ENCODE peak calls at places on chromosome 15, in six cellular contexts. S, Y, K, M, O and D are unnamed samples.

GRCh38 chr15:70327328-70328136 is 229.8 kb upstream of the TLE3 start:
- DNase-seq in S (no peak), Y (no peak), K (no peak), M (no peak), O (no peak), D (no peak)

GRCh38 chr15:101604124-101604874 is 47.9 kb downstream of the TM2D3 start:
- DNase-seq in S (no peak), Y (no peak), K (no peak), M (no peak), O (no peak), D (no peak)

GRCh38 chr15:36591534-36592411 is 12.3 kb downstream of the CDIN1 start:
- DNase-seq in S (no peak), Y (no peak), K (peak), M (no peak), O (no peak), D (no peak)

GRCh38 chr15:69590201-69590600 is 137.6 kb downstream of the RPLP1 start:
- DNase-seq in S (no peak), Y (no peak), K (no peak), M (no peak), O (no peak), D (no peak)

GRCh38 chr15:63918901-63919348 is 85.2 kb upstream of the HERC1 start:
- DNase-seq in S (no peak), Y (no peak), K (no peak), M (no peak), O (no peak), D (no peak)

GRCh38 chr15:98943609-98944111 is 63.9 kb downstream of the PGPEP1L start:
- DNase-seq in S (no peak), Y (no peak), K (peak), M (no peak), O (no peak), D (peak)

GRCh38 chr15:50685976-50686467 is 575 bp downstream of the TRPM7 start:
- DNase-seq in S (peak), Y (peak), K (peak), M (peak), O (peak), D (peak)

GRCh38 chr15:69663441-69663840 is 210.8 kb downstream of the RPLP1 start:
- DNase-seq in S (no peak), Y (no peak), K (no peak), M (no peak), O (no peak), D (no peak)

GRCh38 chr15:64716452-64716851 is 58.9 kb downstream of the RBPMS2 start:
- DNase-seq in S (no peak), Y (no peak), K (no peak), M (no peak), O (no peak), D (no peak)

GRCh38 chr15:93040288-93041158 is 48.5 kb downstream of the RGMA start:
- DNase-seq in S (peak), Y (no peak), K (peak), M (no peak), O (no peak), D (peak)

GRCh38 chr15:60661075-60661645 is 182.2 kb upstream of the ICE2 start:
- DNase-seq in S (no peak), Y (no peak), K (no peak), M (no peak), O (no peak), D (no peak)

GRCh38 chr15:62922514-62922913 is 120.0 kb upstream of the TPM1 start:
- DNase-seq in S (no peak), Y (no peak), K (no peak), M (no peak), O (no peak), D (no peak)

GRCh38 chr15:68565701-68566100 is 13.1 kb upstream of the CORO2B start:
- DNase-seq in S (no peak), Y (no peak), K (no peak), M (no peak), O (no peak), D (peak)

GRCh38 chr15:91950631-91951384 is 97.3 kb downstream of the SLCO3A1 start:
- DNase-seq in S (no peak), Y (no peak), K (no peak), M (no peak), O (no peak), D (no peak)

GRCh38 chr15:83108266-83109219 is 1.1 kb downstream of the TM6SF1 start:
- DNase-seq in S (no peak), Y (peak), K (peak), M (no peak), O (no peak), D (peak)

GRCh38 chr15:83446904-83447708 is at the start of gene SH3GL3:
- DNase-seq in S (peak), Y (peak), K (peak), M (peak), O (no peak), D (peak)

GRCh38 chr15:88104357-88104756 is 152.2 kb downstream of the NTRK3 start:
- DNase-seq in S (no peak), Y (no peak), K (no peak), M (no peak), O (no peak), D (no peak)

GRCh38 chr15:96072821-96073220 is 257.7 kb upstream of the NR2F2 start:
- DNase-seq in S (no peak), Y (no peak), K (no peak), M (no peak), O (no peak), D (no peak)

GRCh38 chr15:78201281-78202190 is 32.8 kb downstream of the ACSBG1 start:
- DNase-seq in S (no peak), Y (no peak), K (no peak), M (no peak), O (no peak), D (no peak)

GRCh38 chr15:85689729-85690128 is 105.0 kb downstream of the KLHL25 start:
- DNase-seq in S (no peak), Y (peak), K (no peak), M (no peak), O (peak), D (peak)

GRCh38 chr15:94858011-94858410 is 626.6 kb downstream of the MCTP2 start:
- DNase-seq in S (no peak), Y (no peak), K (no peak), M (no peak), O (no peak), D (no peak)

GRCh38 chr15:98804057-98804380 is 155.7 kb downstream of the IGF1R start:
- DNase-seq in S (no peak), Y (no peak), K (no peak), M (no peak), O (no peak), D (no peak)

GRCh38 chr15:95872366-95872771 is 458.1 kb upstream of the NR2F2 start:
- DNase-seq in S (no peak), Y (no peak), K (no peak), M (no peak), O (no peak), D (no peak)

GRCh38 chr15:29089731-29090616 is 179.6 kb downstream of the NSMCE3 start:
- DNase-seq in S (no peak), Y (peak), K (no peak), M (no peak), O (no peak), D (peak)

GRCh38 chr15:58877999-58878825 is 55.3 kb downstream of the SLTM start:
- DNase-seq in S (no peak), Y (no peak), K (no peak), M (no peak), O (no peak), D (no peak)

GRCh38 chr15:44289352-44289790 is 852 bp downstream of the GOLM2 start:
- DNase-seq in S (no peak), Y (no peak), K (no peak), M (no peak), O (no peak), D (no peak)

GRCh38 chr15:88688394-88688933 is 49.6 kb downstream of the ISG20 start:
- DNase-seq in S (no peak), Y (no peak), K (no peak), M (no peak), O (no peak), D (no peak)

GRCh38 chr15:27669641-27670040 is 429.5 kb downstream of the OCA2 start:
- DNase-seq in S (no peak), Y (no peak), K (no peak), M (no peak), O (no peak), D (no peak)

GRCh38 chr15:45307230-45307924 is 55.3 kb downstream of the SLC28A2 start:
- DNase-seq in S (no peak), Y (peak), K (no peak), M (no peak), O (no peak), D (no peak)

GRCh38 chr15:57527382-57528091 is 64.2 kb upstream of the MYZAP start:
- DNase-seq in S (no peak), Y (peak), K (no peak), M (no peak), O (no peak), D (no peak)

GRCh38 chr15:91100561-91101355 is 701 bp downstream of the SV2B start:
- DNase-seq in S (no peak), Y (peak), K (no peak), M (no peak), O (no peak), D (no peak)

GRCh38 chr15:58260911-58261267 is 122.7 kb downstream of the AQP9 start:
- DNase-seq in S (no peak), Y (no peak), K (peak), M (no peak), O (no peak), D (no peak)

GRCh38 chr15:44536298-44536961 is 517 bp upstream of the EIF3J start:
- DNase-seq in S (peak), Y (no peak), K (peak), M (peak), O (no peak), D (peak)

GRCh38 chr15:50940506-50940905 is 32.0 kb downstream of the AP4E1 start:
- DNase-seq in S (no peak), Y (no peak), K (no peak), M (no peak), O (no peak), D (no peak)

GRCh38 chr15:99605490-99605931 is 39.7 kb downstream of the MEF2A start:
- DNase-seq in S (no peak), Y (no peak), K (no peak), M (no peak), O (no peak), D (peak)

GRCh38 chr15:67824900-67825879 is at the start of gene SKOR1:
- DNase-seq in S (peak), Y (no peak), K (no peak), M (no peak), O (no peak), D (peak)

GRCh38 chr15:83837946-83838571 is 184.1 kb downstream of the ADAMTSL3 start:
- DNase-seq in S (no peak), Y (no peak), K (peak), M (peak), O (no peak), D (no peak)

GRCh38 chr15:59251001-59251845 is 44.6 kb downstream of the LDHAL6B start:
- DNase-seq in S (no peak), Y (peak), K (no peak), M (no peak), O (no peak), D (no peak)

GRCh38 chr15:41896566-41896965 is 2.7 kb upstream of the SPTBN5 start:
- DNase-seq in S (no peak), Y (no peak), K (no peak), M (no peak), O (no peak), D (no peak)

GRCh38 chr15:41895957-41896356 is 2.1 kb upstream of the SPTBN5 start:
- DNase-seq in S (no peak), Y (no peak), K (no peak), M (no peak), O (no peak), D (no peak)

GRCh38 chr15:41894791-41895463 is 1.1 kb upstream of the SPTBN5 start:
- DNase-seq in S (peak), Y (peak), K (peak), M (peak), O (peak), D (peak)

GRCh38 chr15:41894251-41894790 is 468 bp upstream of the SPTBN5 start:
- DNase-seq in S (no peak), Y (no peak), K (no peak), M (no peak), O (no peak), D (no peak)

GRCh38 chr15:41895491-41895890 is 1.6 kb upstream of the SPTBN5 start:
- DNase-seq in S (no peak), Y (no peak), K (no peak), M (no peak), O (no peak), D (no peak)
- H3K27ac ChIP-seq in S (peak), Y (peak), K (peak), M (peak), O (peak), D (peak)

GRCh38 chr15:55742498-55742926 is 440 bp downstream of the PRTG start:
- DNase-seq in S (no peak), Y (peak), K (peak), M (peak), O (no peak), D (no peak)
- H3K27ac ChIP-seq in S (peak), Y (no peak), K (peak), M (no peak), O (no peak), D (no peak)

GRCh38 chr15:33987444-33987843 is 19.1 kb downstream of the CHRM5 start:
- DNase-seq in S (no peak), Y (no peak), K (no peak), M (no peak), O (no peak), D (no peak)

GRCh38 chr15:33980159-33980558 is 11.9 kb downstream of the CHRM5 start:
- DNase-seq in S (no peak), Y (no peak), K (no peak), M (no peak), O (no peak), D (no peak)

GRCh38 chr15:33988384-33988783 is 20.1 kb downstream of the CHRM5 start:
- DNase-seq in S (no peak), Y (no peak), K (no peak), M (no peak), O (no peak), D (no peak)

GRCh38 chr15:33985287-33985686 is 17.0 kb downstream of the CHRM5 start:
- DNase-seq in S (no peak), Y (no peak), K (no peak), M (no peak), O (no peak), D (no peak)

GRCh38 chr15:33985751-33986150 is 17.5 kb downstream of the CHRM5 start:
- DNase-seq in S (no peak), Y (no peak), K (no peak), M (no peak), O (no peak), D (no peak)
- H3K27ac ChIP-seq in S (no peak), Y (no peak), K (no peak), M (no peak), O (no peak), D (no peak)

DNA sequence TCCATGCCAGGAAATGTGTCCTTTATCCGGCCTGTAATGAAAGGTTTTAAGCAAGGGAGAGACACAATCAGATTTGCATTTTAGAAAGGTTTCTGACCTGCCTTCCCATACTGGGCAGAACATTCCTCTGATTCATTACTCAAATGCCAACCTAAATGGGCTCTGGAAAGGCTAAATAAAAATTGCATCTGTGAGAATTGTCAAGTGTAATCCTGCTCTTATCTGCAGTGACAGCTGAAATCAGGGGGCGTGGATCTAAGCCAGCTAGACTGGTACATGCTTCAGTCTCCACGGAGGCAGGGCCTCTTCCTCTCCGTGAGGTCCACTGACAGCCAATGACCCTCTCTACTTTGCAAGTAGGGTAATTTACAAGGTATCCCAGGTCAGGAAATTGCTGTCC is 32.5 kb upstream of the MINAR1 start:
- DNase-seq in S (no peak), Y (no peak), K (no peak), M (no peak), O (no peak), D (no peak)
- H3K27ac ChIP-seq in S (no peak), Y (no peak), K (no peak), M (no peak), O (no peak), D (no peak)

GRCh38 chr15:66293419-66294156 is at the start of gene DIS3L:
- DNase-seq in S (no peak), Y (peak), K (peak), M (peak), O (peak), D (peak)
- H3K27ac ChIP-seq in S (peak), Y (peak), K (peak), M (peak), O (peak), D (peak)

GRCh38 chr15:71332605-71333004 is 217.3 kb downstream of the THSD4 start:
- DNase-seq in S (no peak), Y (no peak), K (no peak), M (no peak), O (no peak), D (no peak)

GRCh38 chr15:71335591-71335990 is 220.3 kb downstream of the THSD4 start:
- DNase-seq in S (no peak), Y (no peak), K (no peak), M (no peak), O (no peak), D (no peak)

GRCh38 chr15:71334874-71335273 is 219.6 kb downstream of the THSD4 start:
- DNase-seq in S (no peak), Y (no peak), K (no peak), M (no peak), O (no peak), D (no peak)

GRCh38 chr15:71334434-71334833 is 219.2 kb downstream of the THSD4 start:
- DNase-seq in S (no peak), Y (no peak), K (no peak), M (no peak), O (no peak), D (no peak)

GRCh38 chr15:71333839-71334238 is 218.6 kb downstream of the THSD4 start:
- DNase-seq in S (no peak), Y (peak), K (no peak), M (no peak), O (no peak), D (no peak)
- H3K27ac ChIP-seq in S (peak), Y (no peak), K (no peak), M (no peak), O (no peak), D (peak)